ENCODE peak calls at places on chromosomes 2 and 18, in nine cellular contexts. R is mammary epithelial cell; Z is cardiac fibroblast; L is NAMALWA; W is HS-27A; X is effector CD8-positive, alpha-beta T cell; E is NCI-H1105 treated with DMSO at 0.1 percent for 48 hours; F is stimulated activated naive CD4-positive, alpha-beta T cell; M is MG63. K is an unnamed sample.
A peak's percentile ranks its signal among the peaks of the same experiment; 100 is the strongest.

GRCh38 chr2:240644171-240644651 is 18.9 kb downstream of the GPR35 start:
- DNase-seq in X (no peak), R (no peak), L (no peak), M (no peak), W (no peak), Z (no peak), F (no peak), E (no peak), K (peak; percentile 4)

GRCh38 chr18:34322365-34323289 is 97.9 kb upstream of the NOL4 start:
- DNase-seq in M (peak; percentile 14), E (no peak), R (peak; percentile 21), W (no peak), Z (peak; percentile 56), X (no peak), F (no peak), L (peak; percentile 74), K (no peak)

GRCh38 chr2:222572761-222573174 is 83.1 kb downstream of the FARSB start:
- DNase-seq in L (no peak), Z (peak; percentile 73), R (no peak), X (no peak), W (no peak), F (no peak), M (peak; percentile 57), E (no peak), K (no peak)

GRCh38 chr2:11621465-11621864 is 48.5 kb downstream of the NTSR2 start:
- DNase-seq in L (no peak), Z (no peak), E (no peak), X (no peak), M (no peak), F (no peak), W (no peak), R (no peak), K (no peak)

GRCh38 chr2:145066151-145066661 is 546.3 kb upstream of the ZEB2 start:
- DNase-seq in M (no peak), R (no peak), E (no peak), Z (peak; percentile 80), L (no peak), X (no peak), W (no peak), F (no peak), K (no peak)

GRCh38 chr2:11379558-11379957 is 35.1 kb upstream of the ROCK2 start:
- DNase-seq in E (no peak), X (no peak), L (no peak), F (no peak), M (no peak), Z (peak; percentile 82), W (no peak), R (peak; percentile 45), K (no peak)

GRCh38 chr18:63575680-63576079 is 11.5 kb upstream of the SERPINB13 start:
- DNase-seq in L (no peak), E (no peak), F (no peak), M (no peak), X (no peak), W (no peak), Z (no peak), R (no peak), K (no peak)

GRCh38 chr2:45332094-45332493 is 279.0 kb downstream of the SRBD1 start:
- DNase-seq in L (peak; percentile 24), W (no peak), X (no peak), M (no peak), F (no peak), R (no peak), E (no peak), Z (no peak), K (no peak)

GRCh38 chr2:214966420-214966819 is 156.9 kb upstream of the BARD1 start:
- DNase-seq in R (no peak), X (no peak), M (no peak), Z (no peak), F (no peak), W (no peak), L (no peak), E (no peak), K (no peak)

GRCh38 chr2:41930807-41931566 is 116.8 kb upstream of the PKDCC start:
- DNase-seq in X (no peak), F (no peak), W (no peak), R (peak; percentile 87), Z (peak; percentile 70), E (no peak), L (no peak), M (peak; percentile 82), K (no peak)

GRCh38 chr2:98483257-98483861 is 38.7 kb downstream of the INPP4A start:
- DNase-seq in R (peak; percentile 92), F (no peak), X (no peak), L (no peak), M (no peak), E (no peak), W (no peak), Z (no peak), K (no peak)

GRCh38 chr2:64337314-64337713 is 116.6 kb upstream of the LGALSL start:
- DNase-seq in Z (no peak), R (no peak), W (no peak), F (no peak), E (no peak), L (no peak), X (no peak), M (no peak), K (no peak)

GRCh38 chr2:167438206-167438605 is 549.9 kb downstream of the XIRP2 start:
- DNase-seq in M (peak; percentile 12), E (no peak), L (no peak), X (no peak), R (peak; percentile 24), F (no peak), W (peak; percentile 19), Z (peak; percentile 5), K (no peak)

GRCh38 chr2:2558476-2558875 is 227.4 kb upstream of the MYT1L start:
- DNase-seq in M (no peak), W (no peak), Z (no peak), E (no peak), F (no peak), L (no peak), R (no peak), X (no peak), K (no peak)

GRCh38 chr2:192885569-192886160 is 690.9 kb upstream of the TMEFF2 start:
- DNase-seq in X (no peak), Z (no peak), W (no peak), R (peak; percentile 30), E (no peak), M (no peak), F (no peak), L (no peak), K (no peak)

K was measured in memory B cell.